ENCODE peak calls at places on chromosomes 3 and 15, in ten cellular contexts. X is upper lobe of right lung; Q is CD4-positive, alpha-beta T cell; V is left ventricle myocardium superior; B is sciatic nerve; K is CD4-positive, CD25-positive, alpha-beta regulatory T cell; R is CD8-positive, alpha-beta T cell; N is stimulated activated effector memory CD8-positive, alpha-beta T cell treated with anti-CD3 and anti-CD28 coated beads, Interleukin-12 subunit alpha, Interleukin-12 subunit beta, amount 100 ng/mL, for 72 hours; Y is RWPE2; H is A549. U is an unnamed sample.

GRCh38 chr3:59069838-59070237 is 20.0 kb upstream of the CFAP20DC start:
- ATAC-seq in B (no peak), V (no peak), Q (no peak), K (no peak), Y (no peak), N (peak; percentile 32), X (no peak), H (no peak), R (no peak), U (no peak)

GRCh38 chr3:4334548-4334947 is 31.4 kb downstream of the SETMAR start:
- ATAC-seq in H (no peak), Q (no peak), N (no peak), B (no peak), K (no peak), R (no peak), V (no peak), X (no peak), Y (no peak), U (no peak)

GRCh38 chr15:31487811-31488436 is 161.3 kb downstream of the KLF13 start:
- ATAC-seq in K (no peak), Q (no peak), X (no peak), H (no peak), V (no peak), B (peak; percentile 4), R (no peak), N (peak; percentile 77), Y (no peak), U (no peak)

GRCh38 chr15:60448668-60449360 is 30.1 kb downstream of the ICE2 start:
- ATAC-seq in V (no peak), X (no peak), B (no peak), R (no peak), H (no peak), Q (no peak), Y (no peak), K (no peak), N (no peak), U (no peak)

GRCh38 chr3:196632033-196632751 is 7.3 kb upstream of the NRROS start:
- ATAC-seq in H (peak; percentile 94), Q (peak; percentile 83), V (peak; percentile 94), Y (peak; percentile 86), X (peak; percentile 94), K (peak; percentile 87), N (peak; percentile 86), R (peak; percentile 79), B (peak; percentile 94), U (peak; percentile 87)

GRCh38 chr3:125207507-125207906 is 5.0 kb downstream of the SLC12A8 start:
- ATAC-seq in K (no peak), B (no peak), Q (no peak), R (no peak), H (no peak), Y (no peak), N (no peak), X (no peak), V (no peak), U (peak; percentile 61)

GRCh38 chr3:37680393-37680792 is 181.3 kb upstream of the CTDSPL start:
- ATAC-seq in Q (no peak), N (no peak), B (peak; percentile 70), H (no peak), Y (no peak), R (no peak), V (peak; percentile 88), X (peak; percentile 69), K (no peak), U (no peak)

GRCh38 chr3:192571197-192571791 is 156.0 kb downstream of the FGF12 start:
- ATAC-seq in R (no peak), Y (peak; percentile 82), Q (no peak), N (no peak), H (peak; percentile 84), B (peak; percentile 81), X (peak; percentile 56), K (no peak), V (peak; percentile 86), U (peak; percentile 60)

GRCh38 chr15:33047077-33047476 is 147.4 kb downstream of the FMN1 start:
- ATAC-seq in H (no peak), Y (no peak), K (no peak), R (peak; percentile 44), Q (peak; percentile 86), V (no peak), N (no peak), B (no peak), X (no peak), U (no peak)

GRCh38 chr3:119681279-119681678 is 4.1 kb upstream of the COX17 start:
- ATAC-seq in X (no peak), K (no peak), R (no peak), H (peak; percentile 54), Q (no peak), N (no peak), Y (peak; percentile 40), V (no peak), B (no peak), U (peak; percentile 43)